ENCODE peak calls at places on chromosomes 1 and 21, in four cellular contexts. One of them, this sample, is unnamed.

GRCh38 chr1:15152318-15153183 is 996 bp upstream of the TMEM51 start:
- DNase-seq in adrenal gland: peak; percentile 92
- DNase-seq in upper lobe of right lung: peak; percentile 92
- DNase-seq in GM23338: peak; percentile 92
- DNase-seq in this sample: no peak

GRCh38 chr1:82317671-82318070 is 516.9 kb downstream of the ADGRL2 start:
- DNase-seq in adrenal gland: no peak
- DNase-seq in upper lobe of right lung: no peak
- DNase-seq in GM23338: no peak
- DNase-seq in this sample: no peak

GRCh38 chr1:10698726-10699469 is 97.5 kb downstream of the CASZ1 start:
- DNase-seq in adrenal gland: no peak
- DNase-seq in upper lobe of right lung: no peak
- DNase-seq in GM23338: no peak
- DNase-seq in this sample: no peak

GRCh38 chr1:198173832-198174231 is 17.0 kb downstream of the NEK7 start:
- DNase-seq in adrenal gland: no peak
- DNase-seq in upper lobe of right lung: no peak
- DNase-seq in GM23338: no peak
- DNase-seq in this sample: no peak

GRCh38 chr1:46747683-46748288 is 28.9 kb upstream of the EFCAB14 start:
- DNase-seq in adrenal gland: peak; percentile 62
- DNase-seq in upper lobe of right lung: no peak
- DNase-seq in GM23338: peak; percentile 92
- DNase-seq in this sample: no peak

GRCh38 chr1:200903793-200904192 is 9.1 kb downstream of the INAVA start:
- DNase-seq in adrenal gland: no peak
- DNase-seq in upper lobe of right lung: no peak
- DNase-seq in GM23338: no peak
- DNase-seq in this sample: no peak

GRCh38 chr1:171780583-171781166 is 785 bp upstream of the METTL13 start:
- DNase-seq in adrenal gland: no peak
- DNase-seq in upper lobe of right lung: no peak
- DNase-seq in GM23338: no peak
- DNase-seq in this sample: no peak

GRCh38 chr1:227607336-227607898 is 44.1 kb downstream of the ZNF678 start:
- DNase-seq in adrenal gland: no peak
- DNase-seq in upper lobe of right lung: no peak
- DNase-seq in GM23338: no peak
- DNase-seq in this sample: no peak

GRCh38 chr1:145740269-145740668 is 21.0 kb downstream of the CD160 start:
- DNase-seq in adrenal gland: no peak
- DNase-seq in upper lobe of right lung: no peak
- DNase-seq in GM23338: no peak
- DNase-seq in this sample: no peak

GRCh38 chr1:209883341-209883971 is 54.6 kb upstream of the SYT14 start:
- DNase-seq in adrenal gland: no peak
- DNase-seq in upper lobe of right lung: no peak
- DNase-seq in GM23338: no peak
- DNase-seq in this sample: no peak

GRCh38 chr1:207799989-207800648 is 48.3 kb downstream of the CD46 start:
- DNase-seq in adrenal gland: no peak
- DNase-seq in upper lobe of right lung: no peak
- DNase-seq in GM23338: peak; percentile 21
- DNase-seq in this sample: no peak

GRCh38 chr1:214425101-214425500 is 126.3 kb downstream of the PTPN14 start:
- DNase-seq in adrenal gland: no peak
- DNase-seq in upper lobe of right lung: no peak
- DNase-seq in GM23338: no peak
- DNase-seq in this sample: no peak

GRCh38 chr1:89610457-89610991 is 22.4 kb upstream of the LRRC8C start:
- DNase-seq in adrenal gland: no peak
- DNase-seq in upper lobe of right lung: no peak
- DNase-seq in GM23338: no peak
- DNase-seq in this sample: no peak

GRCh38 chr1:94463765-94464330 is 45.7 kb downstream of the ABCD3 start:
- DNase-seq in adrenal gland: peak; percentile 28
- DNase-seq in upper lobe of right lung: no peak
- DNase-seq in GM23338: peak; percentile 55
- DNase-seq in this sample: no peak

GRCh38 chr1:107940178-107940577 is 24.8 kb downstream of the VAV3 start:
- DNase-seq in adrenal gland: no peak
- DNase-seq in upper lobe of right lung: no peak
- DNase-seq in GM23338: no peak
- DNase-seq in this sample: no peak

GRCh38 chr1:173570370-173571030 is 32.4 kb downstream of the SLC9C2 start:
- DNase-seq in adrenal gland: no peak
- DNase-seq in upper lobe of right lung: no peak
- DNase-seq in GM23338: no peak
- DNase-seq in this sample: no peak

GRCh38 chr1:94922756-94923465 is 4.0 kb downstream of the CNN3 start:
- DNase-seq in adrenal gland: no peak
- DNase-seq in upper lobe of right lung: no peak
- DNase-seq in GM23338: no peak
- DNase-seq in this sample: no peak

GRCh38 chr1:65425697-65426096 is 5.2 kb downstream of the LEPR start:
- DNase-seq in adrenal gland: no peak
- DNase-seq in upper lobe of right lung: no peak
- DNase-seq in GM23338: peak; percentile 69
- DNase-seq in this sample: no peak

GRCh38 chr1:243325305-243325890 is 69.6 kb downstream of the SDCCAG8 start:
- DNase-seq in adrenal gland: peak; percentile 38
- DNase-seq in upper lobe of right lung: no peak
- DNase-seq in GM23338: peak; percentile 70
- DNase-seq in this sample: no peak

GRCh38 chr21:38166214-38166547 is 90.6 kb upstream of the KCNJ15 start:
- DNase-seq in adrenal gland: no peak
- DNase-seq in upper lobe of right lung: no peak
- DNase-seq in GM23338: no peak
- DNase-seq in this sample: no peak

GRCh38 chr1:200372095-200372884 is 37.5 kb downstream of the ZNF281 start:
- DNase-seq in adrenal gland: no peak
- DNase-seq in upper lobe of right lung: no peak
- DNase-seq in GM23338: peak; percentile 67
- DNase-seq in this sample: no peak

GRCh38 chr1:64357376-64357775 is 112.6 kb upstream of the CACHD1 start:
- DNase-seq in adrenal gland: no peak
- DNase-seq in upper lobe of right lung: no peak
- DNase-seq in GM23338: peak; percentile 42
- DNase-seq in this sample: no peak

GRCh38 chr1:164637461-164638375 is 78.7 kb downstream of the PBX1 start:
- DNase-seq in adrenal gland: peak; percentile 58
- DNase-seq in upper lobe of right lung: no peak
- DNase-seq in GM23338: no peak
- DNase-seq in this sample: no peak

GRCh38 chr1:115665319-115665718 is 23.5 kb downstream of the VANGL1 start:
- DNase-seq in adrenal gland: peak; percentile 64
- DNase-seq in upper lobe of right lung: no peak
- DNase-seq in GM23338: no peak
- DNase-seq in this sample: no peak

GRCh38 chr1:172447641-172448040 is 3.8 kb upstream of the PIGC start:
- DNase-seq in adrenal gland: peak; percentile 77
- DNase-seq in upper lobe of right lung: no peak
- DNase-seq in GM23338: no peak
- DNase-seq in this sample: no peak

GRCh38 chr1:38579056-38579455 is 280.5 kb downstream of the RRAGC start:
- DNase-seq in adrenal gland: no peak
- DNase-seq in upper lobe of right lung: no peak
- DNase-seq in GM23338: no peak
- DNase-seq in this sample: no peak

GRCh38 chr1:97806336-97806735 is 114.5 kb downstream of the DPYD start:
- DNase-seq in adrenal gland: no peak
- DNase-seq in upper lobe of right lung: no peak
- DNase-seq in GM23338: no peak
- DNase-seq in this sample: no peak

GRCh38 chr1:221961532-221962292 is 219.8 kb upstream of the DUSP10 start:
- DNase-seq in adrenal gland: peak; percentile 32
- DNase-seq in upper lobe of right lung: no peak
- DNase-seq in GM23338: no peak
- DNase-seq in this sample: no peak

GRCh38 chr1:29179641-29180184 is 2.0 kb downstream of the SRSF4 start:
- DNase-seq in adrenal gland: no peak
- DNase-seq in upper lobe of right lung: no peak
- DNase-seq in GM23338: no peak
- DNase-seq in this sample: no peak

GRCh38 chr1:84300991-84301758 is at the start of gene SAMD13:
- DNase-seq in adrenal gland: peak; percentile 93
- DNase-seq in upper lobe of right lung: no peak
- DNase-seq in GM23338: no peak
- DNase-seq in this sample: no peak

GRCh38 chr1:166490437-166490784 is 323.6 kb upstream of the FAM78B start:
- DNase-seq in adrenal gland: no peak
- DNase-seq in upper lobe of right lung: no peak
- DNase-seq in GM23338: no peak
- DNase-seq in this sample: no peak

DNA sequence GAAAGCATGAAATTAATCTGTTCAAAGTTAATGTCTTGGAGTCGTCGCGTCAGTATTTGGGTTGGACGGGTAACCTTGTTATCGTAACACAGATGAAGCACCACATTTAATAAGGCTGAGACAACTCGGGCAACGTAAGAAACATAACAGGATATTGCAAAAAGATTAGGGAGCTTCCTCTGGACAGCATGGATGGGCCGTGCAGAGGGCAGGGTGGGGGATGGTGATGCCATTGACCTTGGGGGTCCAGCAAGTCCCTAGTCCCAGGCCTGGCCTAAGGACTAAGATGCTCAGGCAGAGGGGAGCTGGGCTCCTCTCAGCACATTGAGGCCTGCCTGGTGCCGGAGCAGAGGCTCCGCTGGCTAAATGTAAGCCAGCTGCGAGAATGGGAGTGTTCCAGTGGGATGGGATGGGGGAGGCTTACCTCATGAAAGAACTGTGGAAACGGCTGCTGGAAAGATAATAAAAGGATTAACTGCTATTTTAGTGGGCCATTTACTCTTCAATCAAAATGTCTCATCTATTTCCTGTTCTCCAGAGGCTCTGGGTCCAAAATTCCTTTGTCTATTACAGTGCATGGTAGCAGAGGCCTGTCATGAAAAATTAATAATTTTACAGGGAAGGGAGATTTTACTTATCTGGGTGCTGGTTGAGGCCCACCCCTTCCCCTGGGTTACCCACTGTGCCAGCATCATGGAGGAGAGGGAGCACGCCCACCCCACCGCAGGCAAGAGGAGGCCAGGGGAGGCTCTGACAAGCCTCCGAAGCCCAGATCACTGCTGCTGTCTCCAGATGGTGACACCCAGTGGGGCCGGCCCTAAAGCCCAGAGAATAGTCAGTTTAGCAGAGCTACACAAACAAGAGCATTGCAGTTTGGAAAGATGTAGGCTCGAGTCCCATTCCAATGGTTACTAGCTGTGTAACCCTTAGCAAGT is 131.6 kb downstream of the DMRTB1 start:
- DNase-seq in adrenal gland: peak; percentile 7
- DNase-seq in upper lobe of right lung: no peak
- DNase-seq in GM23338: no peak
- DNase-seq in this sample: no peak
- H3K27ac ChIP-seq in adrenal gland: no peak overlapping the region
- H3K27ac ChIP-seq in upper lobe of right lung: no peak overlapping the region
- H3K27ac ChIP-seq in GM23338: no peak overlapping the region
- H3K27ac ChIP-seq in this sample: no peak overlapping the region

GRCh38 chr1:179353546-179353945 is 12.2 kb upstream of the AXDND1 start:
- DNase-seq in adrenal gland: peak; percentile 63
- DNase-seq in upper lobe of right lung: no peak
- DNase-seq in GM23338: no peak
- DNase-seq in this sample: no peak

DNA sequence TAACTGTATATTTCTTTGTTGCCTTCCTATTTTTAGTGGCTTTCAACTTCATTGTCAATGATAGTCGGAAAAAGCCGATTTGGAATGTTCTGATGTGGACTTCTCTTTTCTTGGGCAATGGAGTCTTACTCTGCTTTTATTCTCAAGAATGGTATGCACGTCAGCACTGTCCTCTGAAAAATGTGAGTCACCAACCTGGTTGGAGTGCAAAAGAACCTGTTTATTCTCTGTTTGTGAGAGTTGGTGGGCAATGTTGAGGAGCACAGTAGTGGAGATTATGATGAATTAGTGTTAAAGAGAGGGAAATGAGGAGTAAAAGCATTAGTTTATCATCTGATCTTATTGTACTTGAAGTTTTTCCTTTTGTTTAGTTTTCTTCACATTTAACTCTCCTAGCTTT is 14.5 kb upstream of the AXDND1 start:
- DNase-seq in adrenal gland: no peak
- DNase-seq in upper lobe of right lung: no peak
- DNase-seq in GM23338: no peak
- DNase-seq in this sample: no peak
- TF ChIP-seq CTCF in adrenal gland: no peak
- TF ChIP-seq CTCF in upper lobe of right lung: no peak
- TF ChIP-seq CTCF in GM23338: no peak
- TF ChIP-seq CTCF in this sample: no peak

GRCh38 chr1:234911787-234912186 is 216.8 kb downstream of the TOMM20 start:
- DNase-seq in adrenal gland: peak; percentile 23
- DNase-seq in upper lobe of right lung: peak; percentile 59
- DNase-seq in GM23338: peak; percentile 23
- DNase-seq in this sample: no peak
- H3K4me1 ChIP-seq in adrenal gland: no peaks in the 10 kb centered on the region
- H3K4me1 ChIP-seq in upper lobe of right lung: peaks cover 62% of the 10 kb centered on the region
- H3K4me1 ChIP-seq in GM23338: peaks cover 20% of the 10 kb centered on the region
- H3K4me1 ChIP-seq in this sample: peaks cover 4% of the 10 kb centered on the region

GRCh38 chr1:30785714-30786113 is 28.1 kb upstream of the LAPTM5 start:
- DNase-seq in adrenal gland: peak; percentile 64
- DNase-seq in upper lobe of right lung: no peak
- DNase-seq in GM23338: no peak
- DNase-seq in this sample: no peak
- H3K27ac ChIP-seq in adrenal gland: peak overlapping the region; percentile 26
- H3K27ac ChIP-seq in upper lobe of right lung: no peak overlapping the region
- H3K27ac ChIP-seq in GM23338: no peak overlapping the region
- H3K27ac ChIP-seq in this sample: no peak overlapping the region

DNA sequence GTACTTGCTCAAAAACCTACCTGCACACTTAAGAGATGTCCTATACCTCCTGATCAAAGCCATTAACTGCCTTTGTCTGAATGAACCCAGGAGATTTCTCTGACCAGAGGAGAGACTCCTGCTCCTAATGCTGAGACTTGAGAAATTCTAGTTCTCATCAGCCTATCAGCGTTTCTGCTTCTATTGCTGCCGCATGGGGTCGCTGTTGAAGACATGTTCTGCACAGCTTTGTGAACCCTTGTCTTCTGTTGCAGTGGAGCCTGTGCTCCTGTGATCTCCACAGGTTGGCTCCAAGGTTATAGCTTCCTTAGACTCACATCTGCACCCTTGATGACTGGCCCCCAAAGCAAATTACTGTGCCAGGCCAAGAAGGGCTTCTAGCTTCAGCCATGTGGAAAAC is 40.2 kb downstream of the EDN2 start:
- DNase-seq in adrenal gland: no peak
- DNase-seq in upper lobe of right lung: no peak
- DNase-seq in GM23338: no peak
- DNase-seq in this sample: no peak
- TF ChIP-seq CTCF in adrenal gland: no peak
- TF ChIP-seq CTCF in upper lobe of right lung: no peak
- TF ChIP-seq CTCF in GM23338: peak; percentile 58
- TF ChIP-seq CTCF in this sample: no peak

DNA sequence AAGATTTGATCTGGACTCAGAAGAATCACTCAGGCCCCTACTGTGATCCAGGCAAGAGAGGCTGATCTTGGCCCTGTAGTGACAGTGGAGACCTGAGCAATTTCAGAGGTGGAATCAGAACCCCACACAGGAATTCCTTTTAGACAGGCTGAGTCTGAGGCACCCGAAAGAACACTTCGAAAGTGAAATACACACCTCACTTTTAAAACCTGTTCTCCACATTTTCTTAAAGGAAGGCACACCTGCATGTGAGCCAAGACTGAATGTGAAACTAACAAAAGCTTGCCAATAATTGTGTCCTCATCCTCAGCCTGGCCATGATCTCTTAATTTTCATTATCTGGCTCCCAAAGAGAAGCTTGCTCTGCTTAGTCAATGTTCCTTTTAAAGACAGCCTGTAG is 32.2 kb downstream of the SIPA1L2 start:
- DNase-seq in adrenal gland: peak; percentile 16
- DNase-seq in upper lobe of right lung: no peak
- DNase-seq in GM23338: no peak
- DNase-seq in this sample: no peak
- H3K4me1 ChIP-seq in adrenal gland: no peaks in the 10 kb centered on the region
- H3K4me1 ChIP-seq in upper lobe of right lung: peaks cover 49% of the 10 kb centered on the region
- H3K4me1 ChIP-seq in GM23338: no peaks in the 10 kb centered on the region
- H3K4me1 ChIP-seq in this sample: peaks cover 7% of the 10 kb centered on the region

This sample was measured in esophagus squamous epithelium.